ENCODE peak calls at places on chromosomes 2 and 18, in four cellular contexts. T is astrocyte of the spinal cord; K is mucosa of descending colon; N is activated CD8-positive, alpha-beta T cell treated with anti-CD3 and anti-CD28 coated beads for 36 hours. H is an unnamed sample.

GRCh38 chr18:28036481-28036880 is 140.4 kb downstream of the CDH2 start:
- DNase-seq in K (no peak), T (no peak), N (no peak), H (no peak)

GRCh38 chr2:62774555-62775366 is 69.2 kb downstream of the EHBP1 start:
- DNase-seq in T (peak), K (no peak), N (no peak), H (no peak)

GRCh38 chr2:26033270-26033768 is 565 bp upstream of the RAB10 start:
- DNase-seq in N (peak), T (peak), K (no peak), H (peak)

GRCh38 chr2:209476367-209477191 is 52.7 kb downstream of the MAP2 start:
- DNase-seq in T (peak), N (no peak), K (no peak), H (no peak)

GRCh38 chr2:62200291-62200841 is 4.5 kb downstream of the B3GNT2 start:
- DNase-seq in K (no peak), T (no peak), N (peak), H (no peak)

GRCh38 chr2:152395132-152396024 is 60.4 kb downstream of the FMNL2 start:
- DNase-seq in K (no peak), T (peak), N (no peak), H (no peak)

GRCh38 chr2:205892141-205893064 is 193.6 kb downstream of the INO80D start:
- DNase-seq in K (no peak), T (peak), N (no peak), H (no peak)

GRCh38 chr2:241817126-241817820 is 8.3 kb downstream of the NEU4 start:
- DNase-seq in N (no peak), K (peak), T (no peak), H (peak)

GRCh38 chr2:218029366-218030360 is 26.9 kb upstream of the TNS1 start:
- DNase-seq in K (no peak), N (no peak), T (no peak), H (peak)

GRCh38 chr2:203909946-203910476 is 26.6 kb upstream of the ICOS start:
- DNase-seq in N (no peak), K (no peak), T (no peak), H (no peak)

GRCh38 chr2:59025157-59025757 is 784.1 kb upstream of the FANCL start:
- DNase-seq in T (peak), N (peak), K (peak), H (no peak)

GRCh38 chr2:9738718-9739496 is 104.4 kb upstream of the TAF1B start:
- DNase-seq in T (no peak), K (peak), N (peak), H (no peak)

GRCh38 chr2:42961385-42961800 is 169.0 kb upstream of the HAAO start:
- DNase-seq in N (no peak), K (no peak), T (peak), H (no peak)

GRCh38 chr2:37026050-37026449 is 58.1 kb downstream of the HEATR5B start:
- DNase-seq in N (peak), K (no peak), T (no peak), H (no peak)

GRCh38 chr2:79717364-79718007 is 204.6 kb downstream of the CTNNA2 start:
- DNase-seq in N (no peak), T (peak), K (no peak), H (no peak)

GRCh38 chr2:239605976-239606375 is 205.2 kb upstream of the HDAC4 start:
- DNase-seq in K (no peak), T (no peak), N (no peak), H (no peak)

GRCh38 chr2:46114981-46115380 is 182.2 kb upstream of the EPAS1 start:
- DNase-seq in T (no peak), N (no peak), K (no peak), H (no peak)

GRCh38 chr18:78192044-78192443 is 787.6 kb upstream of the SALL3 start:
- DNase-seq in K (peak), N (no peak), T (no peak), H (no peak)

GRCh38 chr2:126399001-126399400 is 257.0 kb upstream of the GYPC start:
- DNase-seq in N (peak), K (no peak), T (no peak), H (no peak)
- TF ChIP-seq CTCF in N (no peak), K (no peak), T (no peak), H (no peak)

DNA sequence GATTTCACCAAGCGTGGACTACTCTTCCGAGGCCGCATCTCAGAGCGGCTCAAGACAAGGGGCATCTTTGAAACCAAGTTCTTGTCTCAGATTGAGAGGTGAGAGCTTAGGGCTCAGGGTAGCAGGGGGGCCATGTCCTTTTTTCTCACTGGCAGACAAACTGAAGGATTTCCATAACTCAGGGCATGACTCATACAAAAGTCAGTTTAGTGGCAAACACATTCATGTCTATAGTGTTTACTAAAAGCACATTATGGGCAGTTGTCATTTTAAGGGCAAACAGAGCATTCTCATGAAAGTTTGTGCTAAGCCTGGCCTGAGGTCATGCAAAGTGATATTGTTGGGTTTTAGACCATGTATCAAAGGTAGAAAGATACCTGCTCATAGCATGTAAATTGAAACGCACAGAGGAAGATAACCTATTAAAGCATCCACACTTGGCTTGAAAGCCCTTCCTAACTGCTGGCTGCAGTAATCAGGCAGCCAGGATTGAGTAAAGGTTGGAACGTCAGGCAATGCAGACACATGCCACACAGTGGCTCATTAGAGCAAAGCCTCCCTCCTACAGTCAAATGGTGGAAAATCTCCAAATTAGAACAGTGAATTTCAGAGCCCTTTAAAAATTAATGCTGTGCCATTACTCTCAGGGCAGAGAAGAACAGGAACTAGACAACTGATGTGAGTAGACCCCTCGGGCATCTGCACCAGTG is 54.2 kb downstream of the HK2 start:
- DNase-seq in N (no peak), K (no peak), T (peak), H (no peak)
- TF ChIP-seq CTCF in N (no peak), K (no peak), T (no peak), H (peak)

GRCh38 chr2:128722469-128722868 is 403.8 kb upstream of the HS6ST1 start:
- DNase-seq in T (no peak), N (no peak), K (no peak), H (no peak)

GRCh38 chr2:128716371-128716770 is 397.7 kb upstream of the HS6ST1 start:
- DNase-seq in N (no peak), K (no peak), T (no peak), H (no peak)

GRCh38 chr2:128724547-128724946 is 405.9 kb upstream of the HS6ST1 start:
- DNase-seq in T (no peak), N (no peak), K (no peak), H (no peak)

GRCh38 chr2:128717758-128718710 is 399.4 kb upstream of the HS6ST1 start:
- DNase-seq in N (no peak), K (no peak), T (no peak), H (no peak)

GRCh38 chr2:128720440-128721022 is 401.9 kb upstream of the HS6ST1 start:
- DNase-seq in K (no peak), T (no peak), N (no peak), H (no peak)
- TF ChIP-seq CTCF in K (no peak), T (no peak), N (no peak), H (peak)

GRCh38 chr2:169983506-169983905 is 156.3 kb downstream of the UBR3 start:
- DNase-seq in K (no peak), T (no peak), N (no peak), H (no peak)
- TF ChIP-seq CTCF in K (no peak), T (peak), N (no peak), H (peak)

GRCh38 chr2:159680692-159681091 is 31.6 kb upstream of the MARCHF7 start:
- DNase-seq in K (no peak), T (no peak), N (no peak), H (no peak)

GRCh38 chr2:159677654-159678053 is 34.7 kb upstream of the MARCHF7 start:
- DNase-seq in N (no peak), T (peak), K (no peak), H (no peak)
- TF ChIP-seq CTCF in N (no peak), T (peak), K (no peak), H (peak)

GRCh38 chr2:133787651-133788050 is 219.4 kb upstream of the NCKAP5 start:
- DNase-seq in N (no peak), K (no peak), T (no peak), H (no peak)
- TF ChIP-seq CTCF in N (no peak), K (no peak), T (no peak), H (no peak)